ENCODE peak calls at places on chromosomes 11 and 22, in eight cellular contexts. M, O, V, X, H, G, J and E are unnamed samples.

GRCh38 chr11:44371706-44372105 is 61.8 kb upstream of the ALX4 start:
- DNase-seq in M (no peak), O (no peak), V (no peak), X (no peak), H (no peak), G (no peak), J (no peak), E (no peak)

GRCh38 chr22:26534874-26535470 is 22.7 kb upstream of the TFIP11 start:
- DNase-seq in M (no peak), O (no peak), V (no peak), X (no peak), H (no peak), G (no peak), J (no peak), E (no peak)

GRCh38 chr11:8030526-8031247 is 43.5 kb downstream of the EIF3F start:
- DNase-seq in M (no peak), O (no peak), V (no peak), X (no peak), H (peak; percentile 11), G (no peak), J (peak; percentile 36), E (no peak)

GRCh38 chr11:128324051-128324481 is 263.3 kb downstream of the ETS1 start:
- DNase-seq in M (no peak), O (no peak), V (no peak), X (no peak), H (no peak), G (no peak), J (no peak), E (no peak)

GRCh38 chr11:70281114-70281729 is 10.7 kb downstream of the PPFIA1 start:
- DNase-seq in M (no peak), O (no peak), V (peak; percentile 62), X (no peak), H (no peak), G (no peak), J (peak; percentile 72), E (peak; percentile 79)

GRCh38 chr22:40928657-40929056 is 22.5 kb upstream of the RBX1 start:
- DNase-seq in M (peak; percentile 8), O (no peak), V (no peak), X (no peak), H (no peak), G (no peak), J (no peak), E (no peak)

GRCh38 chr22:41256898-41257260 is 16.1 kb upstream of the CHADL start:
- DNase-seq in M (no peak), O (no peak), V (no peak), X (peak; percentile 47), H (no peak), G (no peak), J (no peak), E (no peak)

GRCh38 chr22:42805016-42805997 is 51.8 kb downstream of the ARFGAP3 start:
- DNase-seq in M (no peak), O (no peak), V (no peak), X (peak; percentile 34), H (peak; percentile 63), G (no peak), J (peak; percentile 55), E (peak; percentile 68)

GRCh38 chr22:25334091-25334490 is 114.7 kb downstream of the CRYBB2 start:
- DNase-seq in M (peak; percentile 79), O (peak; percentile 64), V (no peak), X (peak; percentile 95), H (peak; percentile 42), G (peak; percentile 13), J (no peak), E (no peak)

GRCh38 chr11:106520146-106520912 is 442.9 kb downstream of the AASDHPPT start:
- DNase-seq in M (no peak), O (no peak), V (no peak), X (no peak), H (no peak), G (no peak), J (no peak), E (no peak)

GRCh38 chr11:130677486-130678153 is 229.2 kb downstream of the ADAMTS15 start:
- DNase-seq in M (peak; percentile 61), O (no peak), V (no peak), X (peak; percentile 84), H (no peak), G (no peak), J (no peak), E (no peak)

GRCh38 chr11:47003180-47003877 is 66.8 kb downstream of the CSTPP1 start:
- DNase-seq in M (no peak), O (no peak), V (no peak), X (no peak), H (no peak), G (no peak), J (no peak), E (no peak)

DNA sequence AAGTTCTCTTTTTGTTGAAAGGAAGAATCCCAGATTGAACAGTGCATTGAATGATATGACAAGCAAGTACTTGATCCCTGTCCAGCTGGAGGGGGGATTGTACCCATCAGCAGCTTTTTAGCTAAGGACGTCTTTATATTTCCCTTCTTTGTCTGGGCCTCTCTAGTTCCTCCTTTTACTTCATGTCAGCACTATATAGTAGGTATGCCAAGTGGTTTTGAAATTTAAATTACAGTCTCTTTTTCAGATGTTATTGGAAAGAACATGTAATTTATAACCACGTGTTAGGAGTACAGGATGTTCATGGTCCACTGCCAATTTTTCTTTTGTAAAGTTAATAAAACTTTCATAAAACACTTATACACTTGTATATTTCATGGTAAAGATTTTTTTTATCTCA is 488.1 kb downstream of the INSC start:
- DNase-seq in M (no peak), O (no peak), V (no peak), X (no peak), H (no peak), G (no peak), J (no peak), E (no peak)
- H3K4me3 ChIP-seq in M (no peak overlapping the region), O (no peak overlapping the region), V (no peak overlapping the region), X (no peak overlapping the region), H (no peak overlapping the region), G (no peak overlapping the region), J (no peak overlapping the region), E (no peak overlapping the region)

GRCh38 chr11:117874253-117874909 is 2.1 kb downstream of the FXYD6 start:
- DNase-seq in M (no peak), O (no peak), V (no peak), X (peak; percentile 78), H (no peak), G (no peak), J (no peak), E (no peak)

GRCh38 chr11:117876341-117877119 is at the start of gene FXYD6:
- DNase-seq in M (peak; percentile 92), O (peak; percentile 35), V (no peak), X (peak; percentile 83), H (no peak), G (peak; percentile 11), J (peak; percentile 66), E (peak; percentile 87)

GRCh38 chr11:117876049-117876340 is 463 bp downstream of the FXYD6 start:
- DNase-seq in M (no peak), O (no peak), V (no peak), X (no peak), H (no peak), G (no peak), J (no peak), E (no peak)

GRCh38 chr11:117874910-117875396 is 1.5 kb downstream of the FXYD6 start:
- DNase-seq in M (no peak), O (no peak), V (no peak), X (no peak), H (no peak), G (no peak), J (no peak), E (no peak)

DNA sequence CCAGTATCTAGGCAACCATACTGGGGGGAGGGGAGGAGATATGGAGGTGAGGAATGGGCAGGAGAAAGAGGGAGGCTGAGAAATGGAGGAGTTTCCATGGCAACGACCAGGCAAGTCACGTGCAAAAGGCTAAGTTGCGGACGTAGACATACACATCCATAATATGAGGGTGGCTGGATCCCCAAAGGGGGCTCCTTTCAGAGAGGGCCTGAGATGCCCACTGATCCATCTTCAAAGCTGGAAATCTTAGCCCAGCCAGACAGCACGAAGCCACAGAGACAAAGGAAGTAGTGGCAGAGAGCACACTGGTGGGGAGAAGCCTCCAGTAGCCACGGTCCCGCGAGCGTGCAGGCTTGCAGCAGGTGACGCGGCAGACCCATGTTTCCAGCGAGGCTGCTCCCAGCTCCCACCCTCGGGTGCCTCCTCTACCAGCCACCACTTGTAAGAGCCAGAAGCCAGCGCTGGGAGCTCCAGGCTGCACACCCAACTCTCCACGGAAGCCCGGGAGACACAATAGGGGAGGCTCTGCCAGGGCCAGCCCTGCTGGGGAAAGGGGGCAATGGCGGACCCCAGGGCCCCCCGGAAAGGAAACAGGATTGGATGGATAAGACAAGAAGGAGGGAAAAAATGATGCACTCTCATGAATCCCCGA is 935 bp downstream of the FXYD6 start:
- DNase-seq in M (peak; percentile 42), O (no peak), V (no peak), X (peak; percentile 73), H (no peak), G (peak; percentile 21), J (no peak), E (peak; percentile 86)
- H3K4me3 ChIP-seq in M (peak overlapping the region; percentile 81), O (peak overlapping the region; percentile 51), V (peak overlapping the region; percentile 46), X (peak overlapping the region; percentile 91), H (peak overlapping the region; percentile 45), G (peak overlapping the region; percentile 55), J (peak overlapping the region; percentile 63), E (peak overlapping the region; percentile 84)

GRCh38 chr22:17817511-17818065 is 43.3 kb upstream of the BID start:
- DNase-seq in M (no peak), O (no peak), V (no peak), X (no peak), H (no peak), G (no peak), J (no peak), E (no peak)

GRCh38 chr22:17818166-17818565 is 43.9 kb upstream of the BID start:
- DNase-seq in M (no peak), O (no peak), V (no peak), X (no peak), H (no peak), G (no peak), J (no peak), E (no peak)

GRCh38 chr22:17815703-17816254 is 41.5 kb upstream of the BID start:
- DNase-seq in M (no peak), O (no peak), V (no peak), X (no peak), H (no peak), G (no peak), J (no peak), E (no peak)

GRCh38 chr22:17817079-17817478 is 42.8 kb upstream of the BID start:
- DNase-seq in M (no peak), O (no peak), V (no peak), X (no peak), H (no peak), G (no peak), J (no peak), E (no peak)

DNA sequence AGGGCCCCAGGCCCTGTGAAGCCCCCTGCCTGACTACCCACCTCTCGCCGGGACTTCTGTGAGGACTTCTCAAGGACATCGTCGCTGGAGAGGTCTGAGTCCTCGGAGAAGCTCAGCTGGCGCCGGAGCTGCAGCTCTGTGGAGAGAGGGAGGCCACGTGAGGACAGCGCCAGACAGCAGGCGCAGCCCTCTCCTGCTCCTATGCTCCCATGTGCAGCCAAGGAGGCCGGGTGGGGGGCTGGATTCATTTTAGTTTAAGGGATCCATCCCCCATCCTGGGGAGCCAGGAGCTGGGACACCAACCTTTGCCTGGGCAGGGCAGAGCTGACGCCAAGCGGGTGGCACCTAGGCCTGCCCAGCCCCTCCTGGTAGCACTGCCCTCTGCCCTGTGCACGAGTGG is 42.4 kb upstream of the BID start:
- DNase-seq in M (no peak), O (no peak), V (no peak), X (no peak), H (no peak), G (no peak), J (no peak), E (no peak)
- H3K4me3 ChIP-seq in M (no peak overlapping the region), O (no peak overlapping the region), V (no peak overlapping the region), X (no peak overlapping the region), H (no peak overlapping the region), G (no peak overlapping the region), J (no peak overlapping the region), E (no peak overlapping the region)

GRCh38 chr22:36506637-36507517 is at the start of gene FOXRED2:
- DNase-seq in M (peak; percentile 94), O (peak; percentile 92), V (peak; percentile 87), X (peak; percentile 90), H (peak; percentile 86), G (peak; percentile 90), J (peak; percentile 86), E (peak; percentile 95)
- H3K4me3 ChIP-seq in M (peak within 1 kb of the TSS; percentile 41), O (peak within 1 kb of the TSS; percentile 41), V (peak within 1 kb of the TSS; percentile 54), X (peak within 1 kb of the TSS; percentile 55), H (peak within 1 kb of the TSS; percentile 69), G (peak within 1 kb of the TSS; percentile 76), J (peak within 1 kb of the TSS; percentile 68), E (peak within 1 kb of the TSS; percentile 55)